ENCODE peak calls at places on chromosome 11, in four cellular contexts. N is fibroblast of lung, C is Karpas-422, T is trophoblast cell. U is an unnamed sample. For H3K27me3, the result is how much of the 10 kb centered on the place peaks cover.

GRCh38 chr11:118417801-118418200 is 16.4 kb downstream of the ATP5MG start:
- DNase-seq in N (no peak), C (no peak), T (peak), U (no peak)

GRCh38 chr11:87754685-87755084 is 420.6 kb downstream of the RAB38 start:
- DNase-seq in N (no peak), C (no peak), T (no peak), U (no peak)

GRCh38 chr11:3920148-3920852 is 64.8 kb downstream of the STIM1 start:
- DNase-seq in N (peak), C (peak), T (no peak), U (no peak)

GRCh38 chr11:133619973-133620372 is 87.7 kb upstream of the OPCML start:
- DNase-seq in N (no peak), C (peak), T (no peak), U (no peak)

GRCh38 chr11:120169981-120170698 is 32.2 kb upstream of the TRIM29 start:
- DNase-seq in N (no peak), C (no peak), T (no peak), U (no peak)

GRCh38 chr11:76935030-76935429 is 74.3 kb downstream of the ACER3 start:
- DNase-seq in N (no peak), C (no peak), T (no peak), U (no peak)

GRCh38 chr11:134510171-134510570 is 98.1 kb upstream of the B3GAT1 start:
- DNase-seq in N (no peak), C (no peak), T (no peak), U (no peak)

GRCh38 chr11:112795142-112795815 is 165.9 kb upstream of the NCAM1 start:
- DNase-seq in N (peak), C (peak), T (peak), U (no peak)

GRCh38 chr11:93370260-93370659 is 39.7 kb downstream of the DEUP1 start:
- DNase-seq in N (peak), C (no peak), T (peak), U (no peak)

GRCh38 chr11:19670030-19670761 is 42.4 kb upstream of the NAV2 start:
- DNase-seq in N (peak), C (no peak), T (no peak), U (no peak)

GRCh38 chr11:39784873-39785272 is 1674.6 kb downstream of the LRRC4C start:
- DNase-seq in N (no peak), C (no peak), T (no peak), U (no peak)

GRCh38 chr11:75760710-75761493 is 7.7 kb upstream of the DGAT2 start:
- DNase-seq in N (peak), C (no peak), T (no peak), U (no peak)

GRCh38 chr11:65026810-65027209 is 429 bp upstream of the SNX15 start:
- DNase-seq in N (no peak), C (no peak), T (peak), U (no peak)

GRCh38 chr11:6894097-6894496 is 1.8 kb upstream of the OR2D2 start:
- DNase-seq in N (no peak), C (no peak), T (no peak), U (no peak)

GRCh38 chr11:19935507-19935906 is 222.9 kb downstream of the NAV2 start:
- DNase-seq in N (peak), C (no peak), T (peak), U (no peak)

GRCh38 chr11:120168960-120169681 is 31.2 kb upstream of the TRIM29 start:
- DNase-seq in N (peak), C (no peak), T (peak), U (peak)

GRCh38 chr11:84419576-84419975 is 1133.4 kb upstream of the CCDC90B start:
- DNase-seq in N (no peak), C (no peak), T (no peak), U (no peak)

GRCh38 chr11:59556883-59557205 is 45.5 kb downstream of the OR4D9 start:
- DNase-seq in N (peak), C (peak), T (no peak), U (peak)

GRCh38 chr11:120893431-120894206 is 130.3 kb upstream of the TBCEL start:
- DNase-seq in N (no peak), C (no peak), T (no peak), U (no peak)

GRCh38 chr11:26947379-26947844 is 46.5 kb upstream of the FIBIN start:
- DNase-seq in N (peak), C (no peak), T (peak), U (no peak)

GRCh38 chr11:134349802-134350355 is 18.1 kb downstream of the GLB1L2 start:
- DNase-seq in N (no peak), C (no peak), T (no peak), U (no peak)

GRCh38 chr11:130911306-130911705 is 5.0 kb downstream of the SNX19 start:
- DNase-seq in N (no peak), C (no peak), T (no peak), U (no peak)

GRCh38 chr11:66842896-66843775 is at the start of gene RCE1:
- DNase-seq in N (peak), C (peak), T (peak), U (peak)

GRCh38 chr11:15107730-15108515 is 6.8 kb upstream of the INSC start:
- DNase-seq in N (peak), C (no peak), T (no peak), U (no peak)

GRCh38 chr11:61554172-61554988 is 26.5 kb downstream of the SYT7 start:
- DNase-seq in N (no peak), C (no peak), T (peak), U (no peak)

GRCh38 chr11:114179234-114179941 is 116.8 kb upstream of the NNMT start:
- DNase-seq in N (no peak), C (no peak), T (no peak), U (no peak)

GRCh38 chr11:68321293-68322030 is 9.1 kb downstream of the LRP5 start:
- DNase-seq in N (no peak), C (no peak), T (no peak), U (no peak)

GRCh38 chr11:46208803-46209202 is 68.7 kb upstream of the CREB3L1 start:
- DNase-seq in N (no peak), C (no peak), T (no peak), U (no peak)

GRCh38 chr11:65649656-65650546 is 12.0 kb downstream of the SIPA1 start:
- DNase-seq in N (no peak), C (peak), T (no peak), U (peak)

GRCh38 chr11:113634940-113635575 is 71.0 kb downstream of the TMPRSS5 start:
- DNase-seq in N (no peak), C (no peak), T (no peak), U (no peak)

GRCh38 chr11:108870373-108871020 is 205.6 kb downstream of the DDX10 start:
- DNase-seq in N (peak), C (no peak), T (no peak), U (no peak)

GRCh38 chr11:10382518-10382917 is 72.5 kb upstream of the AMPD3 start:
- DNase-seq in N (no peak), C (peak), T (peak), U (no peak)

GRCh38 chr11:61890536-61891330 is 612 bp downstream of the FADS3 start:
- DNase-seq in N (peak), C (no peak), T (peak), U (no peak)

GRCh38 chr11:95078526-95078925 is 11.1 kb upstream of the ENDOD1 start:
- DNase-seq in N (peak), C (no peak), T (no peak), U (no peak)

GRCh38 chr11:95084509-95084908 is 5.1 kb upstream of the ENDOD1 start:
- DNase-seq in N (peak), C (no peak), T (no peak), U (no peak)

GRCh38 chr11:95082576-95083001 is 7.1 kb upstream of the ENDOD1 start:
- DNase-seq in N (no peak), C (no peak), T (no peak), U (no peak)

GRCh38 chr11:95081010-95081409 is 8.6 kb upstream of the ENDOD1 start:
- DNase-seq in N (no peak), C (no peak), T (no peak), U (no peak)

DNA sequence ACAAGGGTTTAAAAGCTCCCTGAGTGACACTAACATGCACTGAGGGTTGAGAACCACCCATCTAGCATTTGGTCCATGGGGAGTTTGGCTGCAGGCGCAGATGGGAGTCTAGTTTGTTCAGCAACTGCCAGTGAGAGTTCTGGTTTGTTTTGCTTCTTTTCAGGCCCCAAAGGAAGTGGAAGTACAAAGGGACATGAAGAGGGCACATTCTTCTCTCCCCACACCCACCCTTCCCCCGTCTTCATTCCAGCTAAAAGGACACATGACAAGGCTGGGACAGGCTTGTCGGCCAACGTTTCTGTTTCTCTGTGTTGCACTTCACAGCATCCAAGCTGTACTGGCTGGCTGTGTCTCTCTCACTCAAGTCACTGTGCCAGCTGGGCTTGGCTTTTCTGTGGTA is 8.2 kb upstream of the ENDOD1 start:
- DNase-seq in N (no peak), C (no peak), T (no peak), U (no peak)
- H3K27me3 ChIP-seq in N (under half), C (under half), T (under half), U (under half)

GRCh38 chr11:111691176-111691575 is 75.0 kb downstream of the PPP2R1B start:
- DNase-seq in N (no peak), C (no peak), T (peak), U (no peak)
- H3K27me3 ChIP-seq in N (under half), C (under half), T (under half), U (under half)

GRCh38 chr11:70189622-70190021 is 13.5 kb upstream of the FADD start:
- DNase-seq in N (no peak), C (no peak), T (no peak), U (no peak)
- H3K27me3 ChIP-seq in N (under half), C (under half), T (under half), U (under half)

DNA sequence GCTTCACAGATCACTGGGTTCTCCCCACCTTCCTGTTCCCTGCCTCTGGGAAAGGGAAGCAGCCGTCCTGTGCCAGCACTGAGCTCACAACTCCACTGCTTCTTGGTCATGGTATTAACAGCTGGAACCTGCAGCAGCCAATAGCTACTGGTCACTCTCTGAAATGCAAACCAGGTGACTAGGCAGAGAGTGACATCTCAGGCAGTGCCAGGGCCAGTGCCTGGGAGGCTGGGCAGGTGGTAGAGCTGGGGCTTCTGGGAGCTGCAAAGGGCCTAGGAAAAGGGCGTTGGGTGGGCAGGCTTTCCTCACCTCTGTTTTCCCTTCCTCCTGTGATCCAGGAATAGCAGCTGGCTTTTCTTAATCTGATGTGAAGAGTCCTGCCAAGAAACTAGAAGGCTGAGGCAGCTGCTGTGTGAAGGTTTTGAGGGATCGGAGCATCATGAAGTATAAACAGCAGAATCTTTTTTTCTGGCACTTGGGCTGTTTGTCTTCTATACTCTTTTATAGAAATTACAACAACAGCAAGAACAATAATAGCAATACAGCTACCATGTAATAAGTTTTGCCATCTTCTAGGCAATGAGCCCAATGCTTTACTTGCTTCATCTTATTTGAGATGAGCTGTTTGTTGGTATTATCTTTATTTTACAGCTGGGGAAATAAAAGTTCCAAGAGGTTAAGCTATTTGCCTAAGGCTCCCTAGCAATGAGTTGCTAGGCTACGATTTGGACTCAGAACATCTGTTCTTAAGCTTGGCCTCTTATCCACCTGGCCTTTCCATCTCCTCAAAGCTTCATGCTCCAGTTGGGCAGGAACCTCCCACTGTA is 22.0 kb upstream of the CD44 start:
- DNase-seq in N (no peak), C (no peak), T (no peak), U (no peak)
- H3K27me3 ChIP-seq in N (under half), C (under half), T (under half), U (under half)

GRCh38 chr11:71266114-71266833 is 13.9 kb upstream of the SHANK2 start:
- DNase-seq in N (no peak), C (no peak), T (peak), U (no peak)
- H3K27me3 ChIP-seq in N (under half), C (under half), T (under half), U (under half)

GRCh38 chr11:72681226-72682153 is 7.3 kb upstream of the PDE2A start:
- DNase-seq in N (no peak), C (no peak), T (no peak), U (no peak)

GRCh38 chr11:72680624-72681158 is 6.5 kb upstream of the PDE2A start:
- DNase-seq in N (no peak), C (no peak), T (no peak), U (no peak)

GRCh38 chr11:72679869-72680268 is 5.6 kb upstream of the PDE2A start:
- DNase-seq in N (no peak), C (no peak), T (no peak), U (no peak)

GRCh38 chr11:72676874-72677341 is 2.7 kb upstream of the PDE2A start:
- DNase-seq in N (peak), C (peak), T (peak), U (peak)

DNA sequence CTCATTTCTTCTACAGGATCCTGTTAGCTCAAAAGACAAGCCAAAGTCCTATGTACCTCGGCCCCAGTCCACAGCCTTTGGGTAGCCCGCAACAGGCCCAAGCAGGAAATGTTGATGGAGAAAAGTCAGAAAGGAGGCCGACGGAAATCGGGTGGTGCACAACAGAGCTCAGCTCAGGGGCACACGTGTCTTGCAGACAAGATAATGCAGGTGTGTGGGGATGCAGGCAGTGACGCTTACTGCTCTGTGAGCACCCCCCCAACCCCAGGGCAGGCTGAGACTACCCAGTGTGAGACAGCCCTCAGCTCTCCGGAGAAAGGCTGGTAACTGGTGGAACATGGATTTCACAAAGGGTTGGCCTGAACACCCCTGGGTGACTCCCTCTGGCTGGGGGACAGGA is 4.3 kb upstream of the PDE2A start:
- DNase-seq in N (no peak), C (no peak), T (no peak), U (no peak)
- H3K27me3 ChIP-seq in N (under half), C (under half), T (under half), U (under half)

GRCh38 chr11:57230316-57230715 is 6.7 kb downstream of the APLNR start:
- DNase-seq in N (no peak), C (no peak), T (no peak), U (no peak)
- H3K27me3 ChIP-seq in N (under half), C (under half), T (under half), U (under half)

DNA sequence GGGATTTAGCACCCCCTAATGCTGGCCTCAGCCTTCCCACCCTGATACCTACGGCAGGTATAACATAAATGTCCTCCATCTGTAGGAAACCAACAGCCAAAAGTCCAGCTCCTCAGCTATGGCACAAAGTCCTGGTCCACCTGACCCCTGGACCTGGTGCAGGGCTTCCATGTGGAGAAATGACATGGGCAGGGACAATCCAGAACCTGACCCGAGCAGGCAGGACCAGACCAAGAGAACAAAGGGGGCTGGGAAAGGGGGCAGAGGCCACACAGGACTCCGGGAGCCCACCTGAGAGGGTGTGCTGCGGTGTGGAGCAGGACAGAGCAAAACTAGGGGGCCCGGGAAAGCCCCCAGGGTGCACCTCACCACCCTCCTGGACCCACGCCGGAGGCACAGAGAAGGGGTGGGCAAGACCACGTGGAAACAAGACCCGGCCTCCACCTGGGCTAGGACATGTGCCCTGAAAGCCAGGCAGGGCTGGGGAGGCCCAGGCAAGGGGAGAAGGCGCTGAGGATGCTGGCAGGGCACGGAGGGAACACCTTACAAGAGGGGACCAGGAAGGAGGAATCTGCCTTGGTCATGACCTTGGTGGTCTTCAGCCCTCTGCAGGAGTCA is 368.9 kb downstream of the SHANK2 start:
- DNase-seq in N (no peak), C (no peak), T (no peak), U (no peak)
- H3K27me3 ChIP-seq in N (under half), C (under half), T (under half), U (under half)